ENCODE peak calls at places on chromosomes 4 and X, in eight cellular contexts. S is mammary epithelial cell, I is lower lobe of right lung, K is EL, O is GDM1, R is left colon, V is pancreas, Y is fibroblast of lung. B is an unnamed sample.

GRCh38 chr4:144399927-144400326 is 246.0 kb upstream of the HHIP start:
- DNase-seq in O (no peak), K (peak; percentile 82), I (no peak), Y (peak; percentile 82), S (peak; percentile 95), R (no peak), V (no peak), B (peak; percentile 97)

GRCh38 chr4:106329027-106329618 is 12.8 kb downstream of the AIMP1 start:
- DNase-seq in I (no peak), S (peak; percentile 40), Y (peak; percentile 60), O (no peak), K (peak; percentile 51), R (no peak), V (no peak), B (peak; percentile 55)

GRCh38 chr4:54015421-54016065 is 48.9 kb downstream of the CHIC2 start:
- DNase-seq in O (no peak), Y (no peak), R (no peak), V (no peak), S (no peak), I (no peak), K (no peak), B (no peak)

GRCh38 chrX:25519258-25519657 is 503.5 kb upstream of the ARX start:
- DNase-seq in I (no peak), O (no peak), R (no peak), S (no peak), Y (no peak), K (no peak), V (no peak), B (no peak)

GRCh38 chrX:8849462-8849861 is 48.3 kb upstream of the FAM9A start:
- DNase-seq in Y (peak; percentile 73), S (no peak), I (no peak), V (no peak), R (no peak), K (no peak), O (no peak), B (no peak)

GRCh38 chr4:118082182-118082581 is 47.9 kb downstream of the NDST3 start:
- DNase-seq in V (no peak), R (no peak), Y (no peak), K (no peak), S (no peak), O (no peak), I (no peak), B (no peak)

GRCh38 chr4:110508827-110509446 is 33.0 kb downstream of the ENPEP start:
- DNase-seq in K (peak; percentile 34), R (no peak), I (no peak), S (peak; percentile 8), O (no peak), V (no peak), Y (peak; percentile 64), B (peak; percentile 55)

GRCh38 chrX:115560211-115560977 is 580 bp upstream of the PLS3 start:
- DNase-seq in Y (no peak), K (peak; percentile 73), I (no peak), V (peak; percentile 18), S (peak; percentile 81), O (no peak), R (no peak), B (peak; percentile 85)

GRCh38 chr4:2142630-2143427 is 83.7 kb downstream of the NAT8L start:
- DNase-seq in R (no peak), I (no peak), O (no peak), V (no peak), Y (peak; percentile 62), S (no peak), K (no peak), B (no peak)

GRCh38 chr4:125168531-125168930 is 146.2 kb upstream of the FAT4 start:
- DNase-seq in O (no peak), V (no peak), K (peak; percentile 58), R (no peak), Y (no peak), I (no peak), S (no peak), B (peak; percentile 8)

GRCh38 chr4:143355540-143356217 is 19.0 kb downstream of the GAB1 start:
- DNase-seq in R (no peak), S (peak; percentile 85), V (no peak), Y (no peak), O (no peak), I (no peak), K (peak; percentile 29), B (peak; percentile 90)

GRCh38 chr4:169120624-169121023 is 110.6 kb upstream of the CBR4 start:
- DNase-seq in I (no peak), Y (no peak), S (peak; percentile 27), O (no peak), V (no peak), R (no peak), K (no peak), B (no peak)

GRCh38 chrX:23792861-23793553 is 10.0 kb downstream of the SAT1 start:
- DNase-seq in Y (no peak), V (no peak), O (no peak), I (no peak), K (no peak), R (no peak), S (no peak), B (no peak)

GRCh38 chr4:10192331-10192730 is 75.7 kb upstream of the WDR1 start:
- DNase-seq in R (no peak), I (no peak), Y (no peak), S (peak; percentile 46), O (peak; percentile 41), K (no peak), V (no peak), B (peak; percentile 67)

GRCh38 chr4:34516524-34516923 is 1727.8 kb downstream of the ARAP2 start:
- DNase-seq in S (no peak), I (no peak), R (no peak), Y (no peak), V (no peak), K (no peak), O (no peak), B (no peak)

GRCh38 chr4:62871057-62871456 is 1538.2 kb downstream of the TECRL start:
- DNase-seq in R (no peak), V (no peak), O (no peak), S (no peak), Y (no peak), I (no peak), K (no peak), B (no peak)

GRCh38 chrX:110097920-110098319 is 95.0 kb downstream of the TMEM164 start:
- DNase-seq in Y (no peak), V (no peak), R (no peak), O (no peak), K (no peak), I (no peak), S (no peak), B (no peak)

GRCh38 chr4:153553155-153553819 is 87.1 kb downstream of the TMEM131L start:
- DNase-seq in K (no peak), O (no peak), S (no peak), Y (no peak), V (no peak), R (no peak), I (no peak), B (no peak)

GRCh38 chr4:185682236-185682635 is 129.8 kb downstream of the SORBS2 start:
- DNase-seq in O (no peak), V (no peak), I (no peak), K (peak; percentile 38), R (no peak), Y (no peak), S (peak; percentile 46), B (peak; percentile 69)

GRCh38 chr4:48017108-48017527 is 546 bp downstream of the NIPAL1 start:
- DNase-seq in Y (peak; percentile 17), O (no peak), V (peak; percentile 52), R (peak; percentile 79), K (peak; percentile 84), I (peak; percentile 52), S (peak; percentile 96), B (peak; percentile 98)

GRCh38 chrX:9995855-9996339 is 28.7 kb downstream of the CLDN34 start:
- DNase-seq in S (peak; percentile 47), V (peak; percentile 84), Y (peak; percentile 81), R (peak; percentile 90), O (no peak), I (peak; percentile 86), K (peak; percentile 73), B (peak; percentile 72)

GRCh38 chr4:174038481-174038880 is 245.0 kb downstream of the FBXO8 start:
- DNase-seq in V (no peak), Y (no peak), R (no peak), O (no peak), K (no peak), S (no peak), I (no peak), B (no peak)

GRCh38 chr4:47374477-47374876 is 89.0 kb downstream of the COMMD8 start:
- DNase-seq in I (no peak), V (no peak), R (no peak), Y (peak; percentile 51), S (no peak), K (peak; percentile 85), O (no peak), B (no peak)

GRCh38 chr4:95362906-95363578 is 185.7 kb downstream of the UNC5C start:
- DNase-seq in Y (peak; percentile 30), S (peak; percentile 1), K (peak; percentile 0), I (no peak), R (peak; percentile 5), O (no peak), V (no peak), B (peak; percentile 4)

GRCh38 chrX:1468250-1468772 is 15.6 kb upstream of the ASMTL start:
- DNase-seq in I (no peak), O (peak; percentile 85), V (no peak), R (peak; percentile 41), S (peak; percentile 80), Y (no peak), K (peak; percentile 77), B (peak; percentile 7)

GRCh38 chr4:100379583-100380105 is 138.2 kb downstream of the EMCN start:
- DNase-seq in K (no peak), O (no peak), V (no peak), S (peak; percentile 42), R (no peak), Y (no peak), I (no peak), B (peak; percentile 69)

GRCh38 chrX:13748486-13748885 is 13.9 kb downstream of the OFD1 start:
- DNase-seq in V (no peak), I (no peak), O (no peak), K (no peak), S (no peak), R (no peak), Y (no peak), B (no peak)

B was measured in epithelial cell of esophagus.